ENCODE peak calls at places on chromosomes 13 and 19, in nine cellular contexts. D, J, H, F, E, C, B, S and I are unnamed samples.

GRCh38 chr13:71464673-71465072 is 402.3 kb downstream of the DACH1 start:
- DNase-seq in F (no peak), C (no peak), J (no peak), H (no peak), B (no peak), E (no peak), S (no peak), D (no peak), I (no peak)

GRCh38 chr19:55540619-55541018 is 3.7 kb upstream of the SBK2 start:
- DNase-seq in C (no peak), S (no peak), D (no peak), F (no peak), J (no peak), E (no peak), B (no peak), H (no peak), I (no peak)

GRCh38 chr19:47122359-47123335 is 8.0 kb upstream of the SAE1 start:
- DNase-seq in H (peak), C (no peak), B (no peak), F (no peak), D (peak), J (no peak), S (no peak), E (no peak), I (no peak)

GRCh38 chr19:737591-738093 is 13.3 kb upstream of the MISP start:
- DNase-seq in J (peak), D (no peak), F (no peak), E (peak), C (peak), B (peak), H (peak), S (no peak), I (no peak)

GRCh38 chr19:44645407-44646048 is 1.8 kb downstream of the PVR start:
- DNase-seq in D (no peak), B (no peak), J (no peak), H (no peak), F (no peak), E (no peak), C (no peak), S (no peak), I (no peak)

GRCh38 chr13:23681253-23681652 is 111.0 kb downstream of the TNFRSF19 start:
- DNase-seq in E (no peak), F (no peak), C (no peak), S (no peak), B (no peak), H (peak), D (no peak), J (no peak), I (no peak)

GRCh38 chr13:111792956-111793355 is 274.0 kb upstream of the SOX1 start:
- DNase-seq in S (no peak), D (no peak), B (no peak), J (no peak), F (no peak), C (no peak), H (no peak), E (no peak), I (no peak)

GRCh38 chr13:27915301-27916207 is 4.2 kb upstream of the PDX1 start:
- DNase-seq in B (no peak), D (no peak), C (peak), J (no peak), S (no peak), F (no peak), H (no peak), E (no peak), I (no peak)

GRCh38 chr13:53191091-53191490 is 162.5 kb downstream of the OLFM4 start:
- DNase-seq in S (no peak), D (no peak), E (no peak), B (no peak), F (no peak), H (peak), C (peak), J (no peak), I (no peak)

GRCh38 chr13:71625694-71626093 is 241.3 kb downstream of the DACH1 start:
- DNase-seq in D (no peak), J (no peak), E (no peak), H (peak), B (no peak), F (no peak), C (no peak), S (no peak), I (no peak)

GRCh38 chr13:110824901-110825300 is 90.0 kb downstream of the ANKRD10 start:
- DNase-seq in B (no peak), F (no peak), C (no peak), H (no peak), D (no peak), E (no peak), J (no peak), S (no peak), I (no peak)

GRCh38 chr13:87089391-87089790 is 581.8 kb upstream of the SLITRK5 start:
- DNase-seq in B (no peak), S (no peak), F (no peak), E (no peak), J (no peak), H (peak), C (peak), D (no peak), I (no peak)

DNA sequence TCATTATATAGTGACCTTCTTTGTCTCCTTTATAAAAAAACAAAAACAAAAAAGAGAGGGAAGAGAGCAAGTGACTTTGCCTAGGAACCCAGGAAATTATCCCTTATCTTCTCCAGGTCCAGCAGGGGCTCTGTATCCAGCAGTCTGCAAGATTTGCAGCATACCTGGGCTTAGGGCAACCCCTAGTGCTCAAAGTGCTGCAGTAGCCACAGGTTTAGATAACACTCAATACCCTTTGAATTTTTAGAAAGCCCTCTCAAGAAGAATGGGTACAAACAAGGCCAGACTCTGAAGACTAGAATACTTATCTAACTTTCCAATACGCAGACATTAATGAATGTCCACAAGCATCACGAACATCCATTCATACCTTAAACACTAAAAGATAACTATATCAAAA is 43.2 kb downstream of the CCNA1 start:
- DNase-seq in D (no peak), H (peak), J (no peak), B (peak), F (no peak), C (peak), E (no peak), S (no peak), I (no peak)
- TF ChIP-seq CTCF in D (no peak), H (peak), J (no peak), B (no peak), F (no peak), C (peak), E (no peak), S (no peak), I (no peak)

GRCh38 chr13:30551194-30551593 is 66.5 kb upstream of the USPL1 start:
- DNase-seq in F (no peak), J (peak), S (no peak), H (peak), B (no peak), D (no peak), C (peak), E (no peak), I (no peak)
- TF ChIP-seq CTCF in F (no peak), J (peak), S (peak), H (peak), B (no peak), D (peak), C (peak), E (peak), I (peak)

DNA sequence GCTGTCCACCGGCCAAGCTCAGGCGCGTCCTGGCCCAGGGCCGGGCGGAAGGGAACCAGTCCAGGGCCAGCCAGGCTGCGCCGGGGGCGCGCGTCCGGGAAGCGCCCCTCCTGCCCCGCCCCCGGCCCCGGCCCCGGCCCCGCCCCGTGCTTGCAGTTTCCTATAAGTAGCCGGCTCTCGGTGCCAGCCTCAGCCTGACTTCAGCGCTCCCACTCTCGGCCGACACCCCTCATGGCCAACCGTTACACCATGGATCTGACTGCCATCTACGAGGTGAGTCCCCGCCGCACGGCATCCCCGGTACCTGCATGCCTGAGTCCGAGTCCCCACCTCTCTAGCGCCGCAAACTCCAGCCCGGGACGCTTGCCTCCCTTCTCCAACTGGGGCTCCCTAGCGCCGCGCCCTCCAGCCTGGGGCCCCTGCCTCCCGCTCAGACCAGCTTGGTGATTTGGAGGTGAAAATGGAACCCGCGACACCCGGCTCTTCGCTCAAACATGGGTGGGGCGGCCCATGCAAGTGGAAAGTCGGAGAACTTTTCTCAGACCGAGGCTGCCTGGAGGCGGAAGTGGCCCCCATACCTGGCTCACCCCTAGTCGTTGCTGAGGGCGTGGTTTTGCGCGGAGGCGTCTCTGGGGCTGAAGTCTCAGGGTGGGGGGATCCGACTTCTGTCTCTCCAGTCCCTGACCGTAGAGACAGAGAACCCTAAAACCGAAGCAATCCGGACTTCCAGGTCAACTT is at the start of gene ZFP36:
- DNase-seq in H (peak), S (peak), E (peak), B (peak), C (peak), J (peak), D (no peak), F (peak), I (peak)
- TF ChIP-seq CTCF in H (no peak), S (no peak), E (peak), B (no peak), C (no peak), J (no peak), D (peak), F (no peak), I (no peak)

GRCh38 chr13:49220035-49220855 is at the start of gene MLNR:
- DNase-seq in E (peak), S (peak), D (no peak), B (peak), C (peak), H (no peak), J (peak), F (no peak), I (peak)
- TF ChIP-seq CTCF in E (peak), S (no peak), D (no peak), B (peak), C (peak), H (no peak), J (no peak), F (no peak), I (peak)

GRCh38 chr13:109767023-109767422 is 19.4 kb downstream of the IRS2 start:
- DNase-seq in D (no peak), J (no peak), B (no peak), S (no peak), H (no peak), E (no peak), C (no peak), F (no peak), I (no peak)

GRCh38 chr13:109761695-109762094 is 24.7 kb downstream of the IRS2 start:
- DNase-seq in J (no peak), H (no peak), B (no peak), F (no peak), S (no peak), E (no peak), C (no peak), D (no peak), I (no peak)

GRCh38 chr13:109764045-109764444 is 22.3 kb downstream of the IRS2 start:
- DNase-seq in J (no peak), H (no peak), D (no peak), F (no peak), E (no peak), B (no peak), C (no peak), S (no peak), I (no peak)

GRCh38 chr13:109762791-109763190 is 23.6 kb downstream of the IRS2 start:
- DNase-seq in E (no peak), C (no peak), B (no peak), D (no peak), H (no peak), J (no peak), S (no peak), F (no peak), I (no peak)

GRCh38 chr13:109764474-109765292 is 21.7 kb downstream of the IRS2 start:
- DNase-seq in F (no peak), E (no peak), B (no peak), J (no peak), S (no peak), C (peak), H (peak), D (no peak), I (no peak)
- TF ChIP-seq CTCF in F (no peak), E (no peak), B (no peak), J (no peak), S (peak), C (no peak), H (peak), D (peak), I (peak)

GRCh38 chr19:16659832-16660708 is at the start of gene SMIM7:
- DNase-seq in D (peak), F (peak), C (peak), B (peak), S (peak), J (peak), E (peak), H (peak), I (peak)
- TF ChIP-seq CTCF in D (peak), F (no peak), C (no peak), B (no peak), S (peak), J (no peak), E (no peak), H (no peak), I (peak)

GRCh38 chr19:23822735-23823134 is 64.0 kb upstream of the ZNF681 start:
- DNase-seq in E (no peak), B (peak), F (no peak), H (no peak), C (no peak), J (no peak), D (no peak), S (no peak), I (no peak)

DNA sequence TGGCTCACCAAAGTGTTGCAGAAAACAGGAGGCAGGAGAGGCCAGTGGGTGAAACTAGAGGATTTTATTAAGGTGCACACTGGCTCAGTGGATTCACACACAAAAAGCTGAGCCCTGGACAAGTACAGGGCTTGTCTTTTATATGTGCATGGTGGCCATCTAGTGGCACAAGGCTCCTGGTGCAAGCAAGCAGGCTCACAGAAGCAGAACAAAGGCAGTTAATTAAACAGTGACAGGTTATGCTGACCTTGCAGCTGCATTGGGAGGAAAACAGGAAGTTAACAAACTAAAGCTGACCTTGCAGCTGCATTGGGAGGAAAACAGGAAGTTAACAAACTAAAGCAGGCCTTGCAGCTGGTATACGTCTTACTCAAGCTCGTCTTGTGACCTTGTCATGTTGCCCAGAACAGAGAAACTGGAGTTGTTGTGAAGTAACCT is 65.3 kb upstream of the ZNF681 start:
- DNase-seq in S (no peak), H (peak), E (no peak), J (no peak), C (peak), D (no peak), F (no peak), B (no peak), I (peak)
- TF ChIP-seq CTCF in S (no peak), H (peak), E (peak), J (no peak), C (peak), D (no peak), F (no peak), B (no peak), I (peak)

DNA sequence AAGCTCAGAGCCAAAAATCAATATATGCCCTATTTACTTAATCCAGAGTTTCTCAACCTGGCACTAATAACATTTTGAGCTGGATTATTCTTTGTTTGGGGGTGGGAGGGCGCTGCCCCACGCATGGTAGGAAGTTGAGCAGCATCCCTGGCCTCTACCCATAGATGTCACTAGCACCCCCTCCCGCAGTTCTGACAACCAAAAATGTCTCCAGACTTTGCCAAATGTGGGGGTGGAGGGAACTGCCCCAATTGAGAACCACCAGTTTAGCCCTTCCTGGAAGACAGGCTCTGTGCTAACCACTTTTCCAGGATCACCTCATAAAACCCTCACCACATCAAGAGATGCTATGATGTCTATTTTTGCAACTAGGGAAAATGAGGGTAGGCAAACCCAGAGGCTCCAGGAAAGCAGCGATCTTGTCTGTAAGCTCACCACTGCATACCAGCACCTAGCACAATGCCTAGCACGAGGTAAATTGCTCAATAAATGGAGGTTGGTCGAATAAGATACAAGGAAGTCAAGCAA is 1.1 kb downstream of the TRIR start:
- DNase-seq in B (peak), E (no peak), F (no peak), H (peak), D (no peak), C (peak), J (peak), S (no peak), I (no peak)
- TF ChIP-seq CTCF in B (peak), E (peak), F (no peak), H (peak), D (peak), C (peak), J (peak), S (peak), I (peak)

DNA sequence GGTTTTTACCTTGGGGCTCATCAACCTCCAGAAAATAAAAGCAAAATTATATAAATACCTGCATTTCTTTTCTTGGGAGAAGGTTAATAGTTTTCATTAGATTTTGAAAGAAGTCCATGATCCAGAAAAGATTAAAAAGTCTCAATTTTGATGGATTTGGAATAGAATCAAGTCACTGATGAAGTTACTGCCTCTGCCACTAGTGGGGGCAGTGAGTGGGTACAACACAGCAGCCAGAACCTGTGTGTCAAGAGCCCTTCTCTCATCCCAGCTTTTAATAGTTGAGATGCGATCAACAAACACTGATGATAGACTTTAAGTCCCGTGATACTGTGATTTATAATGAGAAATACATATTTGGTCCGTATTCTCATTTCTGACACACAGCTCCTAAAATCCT is 686.7 kb downstream of the DIAPH3 start:
- DNase-seq in B (no peak), H (peak), S (no peak), F (no peak), E (no peak), D (no peak), J (no peak), C (peak), I (no peak)
- TF ChIP-seq CTCF in B (no peak), H (peak), S (peak), F (no peak), E (peak), D (no peak), J (no peak), C (peak), I (peak)